ENCODE peak calls at places on chromosomes 6 and 20, in nine cellular contexts. B is GF-D8, D is brain microvascular endothelial cell, U is fibroblast of the conjunctiva, Q is left ventricle myocardium inferior, M is kidney glomerular epithelial cell, O is H4, C is mesendoderm, L is mucosa of gallbladder. S is an unnamed sample.

GRCh38 chr6:90471297-90471696 is 115.6 kb downstream of the MAP3K7 start:
- DNase-seq in B (no peak), D (no peak), U (no peak), Q (no peak), M (no peak), O (no peak), C (no peak), L (no peak), S (no peak)

GRCh38 chr6:119612176-119612870 is 262.8 kb upstream of the MAN1A1 start:
- DNase-seq in B (no peak), D (no peak), U (no peak), Q (no peak), M (no peak), O (no peak), C (peak), L (no peak), S (no peak)

GRCh38 chr6:150775804-150776203 is 89.7 kb upstream of the MTHFD1L start:
- DNase-seq in B (no peak), D (no peak), U (no peak), Q (no peak), M (no peak), O (no peak), C (no peak), L (no peak), S (no peak)

GRCh38 chr6:160088069-160088773 is 33.4 kb upstream of the SLC22A1 start:
- DNase-seq in B (no peak), D (peak), U (peak), Q (peak), M (peak), O (peak), C (peak), L (peak), S (no peak)

GRCh38 chr6:119312875-119313338 is 36.7 kb downstream of the MAN1A1 start:
- DNase-seq in B (peak), D (no peak), U (no peak), Q (no peak), M (no peak), O (no peak), C (peak), L (peak), S (no peak)

GRCh38 chr6:960356-960755 is 267.4 kb upstream of the EXOC2 start:
- DNase-seq in B (no peak), D (no peak), U (no peak), Q (no peak), M (no peak), O (no peak), C (no peak), L (no peak), S (no peak)

GRCh38 chr6:165245287-165245686 is 64.1 kb downstream of the C6orf118 start:
- DNase-seq in B (no peak), D (no peak), U (peak), Q (no peak), M (peak), O (peak), C (peak), L (no peak), S (no peak)

GRCh38 chr20:23034721-23035671 is at the start of gene SSTR4:
- DNase-seq in B (no peak), D (no peak), U (no peak), Q (no peak), M (no peak), O (no peak), C (no peak), L (no peak), S (no peak)